ENCODE peak calls at places on chromosomes 13 and 19, in eight cellular contexts. One of them, this sample, is unnamed.

GRCh38 chr13:107590556-107590955 is 624.8 kb downstream of the LIG4 start:
- DNase-seq in HTR-8/SVneo: no peak
- DNase-seq in stimulated activated CD8-positive, alpha-beta memory T cell treated with anti-CD3 and anti-CD28 coated beads, Interleukin-15, amount 100 ng/mL, for 4 hours: no peak
- DNase-seq in A549: no peak
- DNase-seq in NCI-H2081 treated with DMSO at 0.1 percent for 48 hours: no peak
- DNase-seq in tibial artery: no peak
- DNase-seq in ELR: peak; percentile 11
- DNase-seq in stimulated activated CD4-positive, alpha-beta T cell treated with anti-CD3 and anti-CD28 coated beads, Interleukin-12 subunit alpha, Interleukin-12 subunit beta, amount 100 ng/mL, for 48 hours: no peak
- DNase-seq in this sample: no peak

GRCh38 chr19:18333680-18334079 is 6.7 kb upstream of the PGPEP1 start:
- DNase-seq in A549: no peak
- DNase-seq in ELR: no peak
- DNase-seq in NCI-H2081 treated with DMSO at 0.1 percent for 48 hours: no peak
- DNase-seq in stimulated activated CD4-positive, alpha-beta T cell treated with anti-CD3 and anti-CD28 coated beads, Interleukin-12 subunit alpha, Interleukin-12 subunit beta, amount 100 ng/mL, for 48 hours: no peak
- DNase-seq in tibial artery: no peak
- DNase-seq in stimulated activated CD8-positive, alpha-beta memory T cell treated with anti-CD3 and anti-CD28 coated beads, Interleukin-15, amount 100 ng/mL, for 4 hours: no peak
- DNase-seq in HTR-8/SVneo: no peak
- DNase-seq in this sample: peak; percentile 78

GRCh38 chr13:47897411-47898050 is 103.5 kb downstream of the SUCLA2 start:
- DNase-seq in tibial artery: no peak
- DNase-seq in ELR: peak; percentile 40
- DNase-seq in A549: no peak
- DNase-seq in stimulated activated CD8-positive, alpha-beta memory T cell treated with anti-CD3 and anti-CD28 coated beads, Interleukin-15, amount 100 ng/mL, for 4 hours: no peak
- DNase-seq in HTR-8/SVneo: no peak
- DNase-seq in NCI-H2081 treated with DMSO at 0.1 percent for 48 hours: no peak
- DNase-seq in stimulated activated CD4-positive, alpha-beta T cell treated with anti-CD3 and anti-CD28 coated beads, Interleukin-12 subunit alpha, Interleukin-12 subunit beta, amount 100 ng/mL, for 48 hours: no peak
- DNase-seq in this sample: peak; percentile 31

GRCh38 chr19:37594982-37595382 is 306 bp downstream of the ZNF540 start:
- DNase-seq in HTR-8/SVneo: no peak
- DNase-seq in ELR: peak; percentile 65
- DNase-seq in stimulated activated CD4-positive, alpha-beta T cell treated with anti-CD3 and anti-CD28 coated beads, Interleukin-12 subunit alpha, Interleukin-12 subunit beta, amount 100 ng/mL, for 48 hours: peak; percentile 36
- DNase-seq in tibial artery: peak; percentile 58
- DNase-seq in stimulated activated CD8-positive, alpha-beta memory T cell treated with anti-CD3 and anti-CD28 coated beads, Interleukin-15, amount 100 ng/mL, for 4 hours: peak; percentile 42
- DNase-seq in NCI-H2081 treated with DMSO at 0.1 percent for 48 hours: no peak
- DNase-seq in A549: no peak
- DNase-seq in this sample: peak; percentile 56

GRCh38 chr19:28026636-28027035 is 1186.3 kb downstream of the UQCRFS1 start:
- DNase-seq in tibial artery: no peak
- DNase-seq in stimulated activated CD4-positive, alpha-beta T cell treated with anti-CD3 and anti-CD28 coated beads, Interleukin-12 subunit alpha, Interleukin-12 subunit beta, amount 100 ng/mL, for 48 hours: no peak
- DNase-seq in A549: no peak
- DNase-seq in ELR: no peak
- DNase-seq in NCI-H2081 treated with DMSO at 0.1 percent for 48 hours: no peak
- DNase-seq in stimulated activated CD8-positive, alpha-beta memory T cell treated with anti-CD3 and anti-CD28 coated beads, Interleukin-15, amount 100 ng/mL, for 4 hours: no peak
- DNase-seq in HTR-8/SVneo: no peak
- DNase-seq in this sample: no peak

GRCh38 chr19:5572556-5573286 is 5.0 kb upstream of the TINCR start:
- DNase-seq in stimulated activated CD4-positive, alpha-beta T cell treated with anti-CD3 and anti-CD28 coated beads, Interleukin-12 subunit alpha, Interleukin-12 subunit beta, amount 100 ng/mL, for 48 hours: no peak
- DNase-seq in stimulated activated CD8-positive, alpha-beta memory T cell treated with anti-CD3 and anti-CD28 coated beads, Interleukin-15, amount 100 ng/mL, for 4 hours: no peak
- DNase-seq in tibial artery: no peak
- DNase-seq in NCI-H2081 treated with DMSO at 0.1 percent for 48 hours: no peak
- DNase-seq in ELR: no peak
- DNase-seq in HTR-8/SVneo: no peak
- DNase-seq in A549: peak; percentile 41
- DNase-seq in this sample: peak; percentile 63

GRCh38 chr19:54952591-54953344 is 5.4 kb upstream of the NLRP7 start:
- DNase-seq in A549: peak; percentile 46
- DNase-seq in NCI-H2081 treated with DMSO at 0.1 percent for 48 hours: no peak
- DNase-seq in tibial artery: peak; percentile 22
- DNase-seq in ELR: peak; percentile 19
- DNase-seq in stimulated activated CD8-positive, alpha-beta memory T cell treated with anti-CD3 and anti-CD28 coated beads, Interleukin-15, amount 100 ng/mL, for 4 hours: no peak
- DNase-seq in stimulated activated CD4-positive, alpha-beta T cell treated with anti-CD3 and anti-CD28 coated beads, Interleukin-12 subunit alpha, Interleukin-12 subunit beta, amount 100 ng/mL, for 48 hours: no peak
- DNase-seq in HTR-8/SVneo: no peak
- DNase-seq in this sample: peak; percentile 90

GRCh38 chr19:5354403-5354802 is 13.8 kb upstream of the PTPRS start:
- DNase-seq in stimulated activated CD8-positive, alpha-beta memory T cell treated with anti-CD3 and anti-CD28 coated beads, Interleukin-15, amount 100 ng/mL, for 4 hours: no peak
- DNase-seq in ELR: peak; percentile 52
- DNase-seq in tibial artery: no peak
- DNase-seq in NCI-H2081 treated with DMSO at 0.1 percent for 48 hours: no peak
- DNase-seq in HTR-8/SVneo: no peak
- DNase-seq in stimulated activated CD4-positive, alpha-beta T cell treated with anti-CD3 and anti-CD28 coated beads, Interleukin-12 subunit alpha, Interleukin-12 subunit beta, amount 100 ng/mL, for 48 hours: no peak
- DNase-seq in A549: peak; percentile 42
- DNase-seq in this sample: no peak

GRCh38 chr13:24887759-24888158 is 123.8 kb downstream of the RNF17 start:
- DNase-seq in ELR: no peak
- DNase-seq in NCI-H2081 treated with DMSO at 0.1 percent for 48 hours: no peak
- DNase-seq in stimulated activated CD4-positive, alpha-beta T cell treated with anti-CD3 and anti-CD28 coated beads, Interleukin-12 subunit alpha, Interleukin-12 subunit beta, amount 100 ng/mL, for 48 hours: no peak
- DNase-seq in stimulated activated CD8-positive, alpha-beta memory T cell treated with anti-CD3 and anti-CD28 coated beads, Interleukin-15, amount 100 ng/mL, for 4 hours: no peak
- DNase-seq in HTR-8/SVneo: no peak
- DNase-seq in A549: no peak
- DNase-seq in tibial artery: no peak
- DNase-seq in this sample: no peak

GRCh38 chr19:3095375-3096191 is 1.4 kb downstream of the GNA11 start:
- DNase-seq in NCI-H2081 treated with DMSO at 0.1 percent for 48 hours: no peak
- DNase-seq in stimulated activated CD4-positive, alpha-beta T cell treated with anti-CD3 and anti-CD28 coated beads, Interleukin-12 subunit alpha, Interleukin-12 subunit beta, amount 100 ng/mL, for 48 hours: peak; percentile 14
- DNase-seq in tibial artery: no peak
- DNase-seq in stimulated activated CD8-positive, alpha-beta memory T cell treated with anti-CD3 and anti-CD28 coated beads, Interleukin-15, amount 100 ng/mL, for 4 hours: peak; percentile 39
- DNase-seq in ELR: peak; percentile 50
- DNase-seq in HTR-8/SVneo: no peak
- DNase-seq in A549: no peak
- DNase-seq in this sample: no peak

GRCh38 chr13:36275190-36276002 is 22.2 kb downstream of the CCDC169 start:
- DNase-seq in stimulated activated CD4-positive, alpha-beta T cell treated with anti-CD3 and anti-CD28 coated beads, Interleukin-12 subunit alpha, Interleukin-12 subunit beta, amount 100 ng/mL, for 48 hours: no peak
- DNase-seq in tibial artery: peak; percentile 36
- DNase-seq in NCI-H2081 treated with DMSO at 0.1 percent for 48 hours: peak; percentile 34
- DNase-seq in ELR: peak; percentile 75
- DNase-seq in stimulated activated CD8-positive, alpha-beta memory T cell treated with anti-CD3 and anti-CD28 coated beads, Interleukin-15, amount 100 ng/mL, for 4 hours: no peak
- DNase-seq in A549: peak; percentile 46
- DNase-seq in HTR-8/SVneo: peak; percentile 21
- DNase-seq in this sample: peak; percentile 48

GRCh38 chr19:35717665-35718344 is at the start of gene KMT2B:
- DNase-seq in NCI-H2081 treated with DMSO at 0.1 percent for 48 hours: no peak
- DNase-seq in stimulated activated CD4-positive, alpha-beta T cell treated with anti-CD3 and anti-CD28 coated beads, Interleukin-12 subunit alpha, Interleukin-12 subunit beta, amount 100 ng/mL, for 48 hours: no peak
- DNase-seq in tibial artery: no peak
- DNase-seq in stimulated activated CD8-positive, alpha-beta memory T cell treated with anti-CD3 and anti-CD28 coated beads, Interleukin-15, amount 100 ng/mL, for 4 hours: no peak
- DNase-seq in A549: peak; percentile 98
- DNase-seq in HTR-8/SVneo: peak; percentile 95
- DNase-seq in ELR: no peak
- DNase-seq in this sample: peak; percentile 96

GRCh38 chr13:31200636-31200970 is 828 bp downstream of the B3GLCT start:
- DNase-seq in HTR-8/SVneo: peak; percentile 39
- DNase-seq in stimulated activated CD4-positive, alpha-beta T cell treated with anti-CD3 and anti-CD28 coated beads, Interleukin-12 subunit alpha, Interleukin-12 subunit beta, amount 100 ng/mL, for 48 hours: no peak
- DNase-seq in ELR: peak; percentile 57
- DNase-seq in stimulated activated CD8-positive, alpha-beta memory T cell treated with anti-CD3 and anti-CD28 coated beads, Interleukin-15, amount 100 ng/mL, for 4 hours: peak; percentile 4
- DNase-seq in NCI-H2081 treated with DMSO at 0.1 percent for 48 hours: no peak
- DNase-seq in A549: peak; percentile 36
- DNase-seq in tibial artery: peak; percentile 33
- DNase-seq in this sample: no peak

GRCh38 chr13:26968431-26969335 is 202.9 kb downstream of the USP12 start:
- DNase-seq in tibial artery: no peak
- DNase-seq in NCI-H2081 treated with DMSO at 0.1 percent for 48 hours: no peak
- DNase-seq in HTR-8/SVneo: no peak
- DNase-seq in stimulated activated CD4-positive, alpha-beta T cell treated with anti-CD3 and anti-CD28 coated beads, Interleukin-12 subunit alpha, Interleukin-12 subunit beta, amount 100 ng/mL, for 48 hours: no peak
- DNase-seq in ELR: peak; percentile 30
- DNase-seq in A549: peak; percentile 19
- DNase-seq in stimulated activated CD8-positive, alpha-beta memory T cell treated with anti-CD3 and anti-CD28 coated beads, Interleukin-15, amount 100 ng/mL, for 4 hours: no peak
- DNase-seq in this sample: no peak

GRCh38 chr19:49497047-49497789 is 984 bp downstream of the RPS11 start:
- DNase-seq in ELR: peak; percentile 76
- DNase-seq in NCI-H2081 treated with DMSO at 0.1 percent for 48 hours: no peak
- DNase-seq in A549: peak; percentile 79
- DNase-seq in HTR-8/SVneo: peak; percentile 37
- DNase-seq in stimulated activated CD8-positive, alpha-beta memory T cell treated with anti-CD3 and anti-CD28 coated beads, Interleukin-15, amount 100 ng/mL, for 4 hours: no peak
- DNase-seq in tibial artery: peak; percentile 73
- DNase-seq in stimulated activated CD4-positive, alpha-beta T cell treated with anti-CD3 and anti-CD28 coated beads, Interleukin-12 subunit alpha, Interleukin-12 subunit beta, amount 100 ng/mL, for 48 hours: peak; percentile 63
- DNase-seq in this sample: peak; percentile 61

GRCh38 chr13:28268800-28269223 is 130.5 kb downstream of the PAN3 start:
- DNase-seq in stimulated activated CD4-positive, alpha-beta T cell treated with anti-CD3 and anti-CD28 coated beads, Interleukin-12 subunit alpha, Interleukin-12 subunit beta, amount 100 ng/mL, for 48 hours: no peak
- DNase-seq in A549: no peak
- DNase-seq in tibial artery: no peak
- DNase-seq in NCI-H2081 treated with DMSO at 0.1 percent for 48 hours: no peak
- DNase-seq in ELR: no peak
- DNase-seq in HTR-8/SVneo: no peak
- DNase-seq in stimulated activated CD8-positive, alpha-beta memory T cell treated with anti-CD3 and anti-CD28 coated beads, Interleukin-15, amount 100 ng/mL, for 4 hours: no peak
- DNase-seq in this sample: no peak

GRCh38 chr13:50012396-50013169 is 2.7 kb upstream of the KCNRG start:
- DNase-seq in A549: no peak
- DNase-seq in stimulated activated CD4-positive, alpha-beta T cell treated with anti-CD3 and anti-CD28 coated beads, Interleukin-12 subunit alpha, Interleukin-12 subunit beta, amount 100 ng/mL, for 48 hours: no peak
- DNase-seq in HTR-8/SVneo: no peak
- DNase-seq in NCI-H2081 treated with DMSO at 0.1 percent for 48 hours: no peak
- DNase-seq in tibial artery: no peak
- DNase-seq in ELR: no peak
- DNase-seq in stimulated activated CD8-positive, alpha-beta memory T cell treated with anti-CD3 and anti-CD28 coated beads, Interleukin-15, amount 100 ng/mL, for 4 hours: no peak
- DNase-seq in this sample: no peak

GRCh38 chr19:18300930-18301717 is 19.7 kb upstream of the JUND start:
- DNase-seq in HTR-8/SVneo: peak; percentile 64
- DNase-seq in NCI-H2081 treated with DMSO at 0.1 percent for 48 hours: no peak
- DNase-seq in ELR: peak; percentile 85
- DNase-seq in tibial artery: peak; percentile 86
- DNase-seq in stimulated activated CD8-positive, alpha-beta memory T cell treated with anti-CD3 and anti-CD28 coated beads, Interleukin-15, amount 100 ng/mL, for 4 hours: no peak
- DNase-seq in stimulated activated CD4-positive, alpha-beta T cell treated with anti-CD3 and anti-CD28 coated beads, Interleukin-12 subunit alpha, Interleukin-12 subunit beta, amount 100 ng/mL, for 48 hours: no peak
- DNase-seq in A549: peak; percentile 88
- DNase-seq in this sample: peak; percentile 87

GRCh38 chr19:4379383-4380253 is 20.7 kb downstream of the SH3GL1 start:
- DNase-seq in NCI-H2081 treated with DMSO at 0.1 percent for 48 hours: no peak
- DNase-seq in ELR: peak; percentile 33
- DNase-seq in A549: peak; percentile 52
- DNase-seq in HTR-8/SVneo: no peak
- DNase-seq in tibial artery: no peak
- DNase-seq in stimulated activated CD4-positive, alpha-beta T cell treated with anti-CD3 and anti-CD28 coated beads, Interleukin-12 subunit alpha, Interleukin-12 subunit beta, amount 100 ng/mL, for 48 hours: no peak
- DNase-seq in stimulated activated CD8-positive, alpha-beta memory T cell treated with anti-CD3 and anti-CD28 coated beads, Interleukin-15, amount 100 ng/mL, for 4 hours: no peak
- DNase-seq in this sample: peak; percentile 88

GRCh38 chr19:14433454-14434156 is 499 bp downstream of the PKN1 start:
- DNase-seq in tibial artery: no peak
- DNase-seq in stimulated activated CD8-positive, alpha-beta memory T cell treated with anti-CD3 and anti-CD28 coated beads, Interleukin-15, amount 100 ng/mL, for 4 hours: peak; percentile 51
- DNase-seq in ELR: no peak
- DNase-seq in NCI-H2081 treated with DMSO at 0.1 percent for 48 hours: peak; percentile 9
- DNase-seq in A549: no peak
- DNase-seq in HTR-8/SVneo: no peak
- DNase-seq in stimulated activated CD4-positive, alpha-beta T cell treated with anti-CD3 and anti-CD28 coated beads, Interleukin-12 subunit alpha, Interleukin-12 subunit beta, amount 100 ng/mL, for 48 hours: no peak
- DNase-seq in this sample: peak; percentile 42

GRCh38 chr13:51283361-51283760 is 56.1 kb upstream of the SERPINE3 start:
- DNase-seq in HTR-8/SVneo: no peak
- DNase-seq in stimulated activated CD4-positive, alpha-beta T cell treated with anti-CD3 and anti-CD28 coated beads, Interleukin-12 subunit alpha, Interleukin-12 subunit beta, amount 100 ng/mL, for 48 hours: no peak
- DNase-seq in tibial artery: no peak
- DNase-seq in NCI-H2081 treated with DMSO at 0.1 percent for 48 hours: no peak
- DNase-seq in stimulated activated CD8-positive, alpha-beta memory T cell treated with anti-CD3 and anti-CD28 coated beads, Interleukin-15, amount 100 ng/mL, for 4 hours: no peak
- DNase-seq in A549: no peak
- DNase-seq in ELR: no peak
- DNase-seq in this sample: no peak

GRCh38 chr19:3699071-3699740 is 1.1 kb downstream of the PIP5K1C start:
- DNase-seq in stimulated activated CD8-positive, alpha-beta memory T cell treated with anti-CD3 and anti-CD28 coated beads, Interleukin-15, amount 100 ng/mL, for 4 hours: no peak
- DNase-seq in ELR: peak; percentile 63
- DNase-seq in NCI-H2081 treated with DMSO at 0.1 percent for 48 hours: no peak
- DNase-seq in A549: no peak
- DNase-seq in stimulated activated CD4-positive, alpha-beta T cell treated with anti-CD3 and anti-CD28 coated beads, Interleukin-12 subunit alpha, Interleukin-12 subunit beta, amount 100 ng/mL, for 48 hours: no peak
- DNase-seq in HTR-8/SVneo: no peak
- DNase-seq in tibial artery: peak; percentile 66
- DNase-seq in this sample: no peak

GRCh38 chr13:51644649-51645048 is 60.4 kb downstream of the WDFY2 start:
- DNase-seq in stimulated activated CD4-positive, alpha-beta T cell treated with anti-CD3 and anti-CD28 coated beads, Interleukin-12 subunit alpha, Interleukin-12 subunit beta, amount 100 ng/mL, for 48 hours: no peak
- DNase-seq in stimulated activated CD8-positive, alpha-beta memory T cell treated with anti-CD3 and anti-CD28 coated beads, Interleukin-15, amount 100 ng/mL, for 4 hours: no peak
- DNase-seq in ELR: peak; percentile 54
- DNase-seq in HTR-8/SVneo: no peak
- DNase-seq in tibial artery: no peak
- DNase-seq in A549: peak; percentile 28
- DNase-seq in NCI-H2081 treated with DMSO at 0.1 percent for 48 hours: no peak
- DNase-seq in this sample: peak; percentile 75

GRCh38 chr19:43229315-43229714 is 23.9 kb upstream of the PSG4 start:
- DNase-seq in stimulated activated CD8-positive, alpha-beta memory T cell treated with anti-CD3 and anti-CD28 coated beads, Interleukin-15, amount 100 ng/mL, for 4 hours: no peak
- DNase-seq in stimulated activated CD4-positive, alpha-beta T cell treated with anti-CD3 and anti-CD28 coated beads, Interleukin-12 subunit alpha, Interleukin-12 subunit beta, amount 100 ng/mL, for 48 hours: no peak
- DNase-seq in ELR: peak; percentile 71
- DNase-seq in tibial artery: no peak
- DNase-seq in A549: peak; percentile 44
- DNase-seq in NCI-H2081 treated with DMSO at 0.1 percent for 48 hours: no peak
- DNase-seq in HTR-8/SVneo: no peak
- DNase-seq in this sample: peak; percentile 39

GRCh38 chr19:3697671-3698385 is 2.4 kb downstream of the PIP5K1C start:
- DNase-seq in A549: no peak
- DNase-seq in stimulated activated CD8-positive, alpha-beta memory T cell treated with anti-CD3 and anti-CD28 coated beads, Interleukin-15, amount 100 ng/mL, for 4 hours: no peak
- DNase-seq in stimulated activated CD4-positive, alpha-beta T cell treated with anti-CD3 and anti-CD28 coated beads, Interleukin-12 subunit alpha, Interleukin-12 subunit beta, amount 100 ng/mL, for 48 hours: no peak
- DNase-seq in NCI-H2081 treated with DMSO at 0.1 percent for 48 hours: no peak
- DNase-seq in tibial artery: no peak
- DNase-seq in ELR: no peak
- DNase-seq in HTR-8/SVneo: no peak
- DNase-seq in this sample: no peak

GRCh38 chr19:38135150-38135998 is 88.6 kb downstream of the DPF1 start:
- DNase-seq in tibial artery: no peak
- DNase-seq in stimulated activated CD8-positive, alpha-beta memory T cell treated with anti-CD3 and anti-CD28 coated beads, Interleukin-15, amount 100 ng/mL, for 4 hours: no peak
- DNase-seq in HTR-8/SVneo: no peak
- DNase-seq in NCI-H2081 treated with DMSO at 0.1 percent for 48 hours: no peak
- DNase-seq in ELR: no peak
- DNase-seq in stimulated activated CD4-positive, alpha-beta T cell treated with anti-CD3 and anti-CD28 coated beads, Interleukin-12 subunit alpha, Interleukin-12 subunit beta, amount 100 ng/mL, for 48 hours: no peak
- DNase-seq in A549: no peak
- DNase-seq in this sample: peak; percentile 8